ENCODE peak calls at places on chromosome 15, in seven cellular contexts. D is naive thymus-derived CD4-positive, alpha-beta T cell; S is lower lobe of right lung; B is GM12878; M is mesendoderm; X is spleen; K is fibroblast of lung. O is an unnamed sample. For H3K27me3, the result is how much of the 10 kb centered on the place peaks cover.

GRCh38 chr15:68982002-68982401 is 32.5 kb upstream of the NOX5 start:
- DNase-seq in S (no peak), M (no peak), D (no peak), B (no peak), X (no peak), K (no peak), O (no peak)

GRCh38 chr15:67185621-67186225 is 68.7 kb downstream of the AAGAB start:
- DNase-seq in K (no peak), D (no peak), M (no peak), B (peak), X (no peak), S (no peak), O (no peak)

GRCh38 chr15:45921978-45922377 is 287.1 kb downstream of the SQOR start:
- DNase-seq in B (no peak), M (no peak), K (no peak), X (no peak), D (no peak), S (no peak), O (no peak)

GRCh38 chr15:47673343-47673761 is 44.0 kb upstream of the SEMA6D start:
- DNase-seq in B (no peak), K (peak), D (no peak), S (no peak), M (peak), X (no peak), O (no peak)

GRCh38 chr15:70866982-70867644 is 13.2 kb upstream of the LARP6 start:
- DNase-seq in M (no peak), K (no peak), D (no peak), X (no peak), B (no peak), S (no peak), O (no peak)

GRCh38 chr15:75452364-75452967 is 976 bp upstream of the SIN3A start:
- DNase-seq in K (peak), M (peak), B (peak), X (peak), S (peak), D (peak), O (peak)

GRCh38 chr15:46894644-46895043 is 822.7 kb upstream of the SEMA6D start:
- DNase-seq in D (no peak), S (no peak), M (no peak), X (no peak), K (no peak), B (no peak), O (no peak)

GRCh38 chr15:52143862-52144261 is 31.3 kb upstream of the BCL2L10 start:
- DNase-seq in S (no peak), K (peak), D (no peak), X (no peak), M (peak), B (no peak), O (no peak)

GRCh38 chr15:42494998-42495360 is 455 bp upstream of the SNAP23 start:
- DNase-seq in B (no peak), M (peak), D (no peak), X (no peak), K (peak), S (no peak), O (no peak)

GRCh38 chr15:100005013-100005412 is 271.8 kb upstream of the LYSMD4 start:
- DNase-seq in K (no peak), B (no peak), X (no peak), S (no peak), D (no peak), M (no peak), O (no peak)

GRCh38 chr15:79315623-79316328 is 4.9 kb downstream of the TMED3 start:
- DNase-seq in D (no peak), M (no peak), K (no peak), S (no peak), X (no peak), B (no peak), O (no peak)

GRCh38 chr15:100124936-100125626 is 216.7 kb downstream of the ADAMTS17 start:
- DNase-seq in M (no peak), B (no peak), K (no peak), D (no peak), X (no peak), S (no peak), O (no peak)

GRCh38 chr15:77122576-77122975 is 51.7 kb upstream of the TSPAN3 start:
- DNase-seq in X (no peak), B (peak), D (no peak), S (no peak), K (no peak), M (no peak), O (peak)

GRCh38 chr15:101528108-101528916 is 38.8 kb upstream of the PCSK6 start:
- DNase-seq in B (no peak), X (peak), S (no peak), K (no peak), M (no peak), D (no peak), O (no peak)

DNA sequence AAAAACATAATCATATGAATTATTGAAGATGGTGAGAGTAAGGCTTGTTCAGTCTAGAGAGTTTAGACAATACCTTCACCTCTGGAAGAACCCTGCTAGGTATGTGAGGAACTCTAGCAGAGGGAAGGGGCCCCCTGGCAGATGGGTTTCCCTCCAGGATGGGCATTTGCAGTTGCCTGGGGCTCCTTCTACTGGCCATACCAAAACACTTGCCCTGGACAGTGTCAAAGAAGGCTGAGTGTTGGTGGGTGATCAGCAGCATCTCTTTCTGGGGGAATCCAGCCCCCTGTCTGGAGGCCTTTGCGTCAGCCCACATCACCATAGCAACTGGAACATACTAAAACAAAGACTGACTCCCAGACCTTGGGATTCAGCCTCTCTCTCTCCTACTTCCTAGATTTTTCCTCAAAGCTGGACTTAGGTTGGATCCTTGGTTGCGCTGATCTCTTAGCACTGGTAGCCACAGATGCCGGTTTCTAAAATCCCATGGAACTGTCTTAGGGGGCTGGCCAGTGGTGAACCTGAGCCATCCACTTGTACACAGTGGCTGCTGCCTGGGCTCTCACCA is 8.2 kb downstream of the CEMIP start:
- DNase-seq in X (no peak), D (no peak), S (no peak), M (peak), K (no peak), B (no peak), O (no peak)
- H3K27me3 ChIP-seq in X (under half), D (under half), S (under half), M (under half), K (under half), B (under half), O (under half)

GRCh38 chr15:29571728-29572454 is 250.4 kb downstream of the TJP1 start:
- DNase-seq in K (peak), X (no peak), M (peak), D (no peak), S (no peak), B (no peak), O (no peak)
- H3K4me3 ChIP-seq in K (no peak), X (peak), M (no peak), D (no peak), S (no peak), B (no peak), O (no peak)

GRCh38 chr15:63815796-63816533 is 17.8 kb downstream of the HERC1 start:
- DNase-seq in X (no peak), S (no peak), K (peak), B (no peak), D (no peak), M (peak), O (no peak)

GRCh38 chr15:63805993-63806980 is 27.5 kb downstream of the HERC1 start:
- DNase-seq in D (peak), X (no peak), K (no peak), M (no peak), S (no peak), B (no peak), O (peak)

GRCh38 chr15:63815211-63815610 is 18.5 kb downstream of the HERC1 start:
- DNase-seq in D (no peak), M (no peak), K (no peak), S (no peak), X (no peak), B (no peak), O (no peak)

GRCh38 chr15:63811942-63812341 is 21.8 kb downstream of the HERC1 start:
- DNase-seq in M (no peak), K (no peak), D (no peak), X (no peak), B (no peak), S (no peak), O (no peak)
- H3K27me3 ChIP-seq in M (under half), K (under half), D (under half), X (under half), B (under half), S (under half), O (under half)

GRCh38 chr15:96324192-96324895 is 6.2 kb upstream of the NR2F2 start:
- DNase-seq in X (no peak), B (no peak), M (no peak), S (no peak), D (no peak), K (peak), O (no peak)
- H3K4me3 ChIP-seq in X (peak), B (no peak), M (no peak), S (peak), D (no peak), K (peak), O (no peak)

GRCh38 chr15:40357246-40357645 is 773 bp upstream of the DISP2 start:
- DNase-seq in X (peak), D (no peak), B (no peak), S (no peak), M (no peak), K (no peak), O (no peak)

GRCh38 chr15:40354408-40355171 is 3.4 kb upstream of the DISP2 start:
- DNase-seq in S (no peak), D (no peak), B (no peak), M (peak), X (peak), K (peak), O (no peak)

GRCh38 chr15:40353697-40354096 is 2.9 kb downstream of the PHGR1 start:
- DNase-seq in D (no peak), X (peak), K (no peak), S (no peak), B (no peak), M (no peak), O (no peak)

GRCh38 chr15:40357723-40358491 is at the start of gene DISP2:
- DNase-seq in D (peak), B (no peak), S (peak), K (peak), X (peak), M (peak), O (peak)

DNA sequence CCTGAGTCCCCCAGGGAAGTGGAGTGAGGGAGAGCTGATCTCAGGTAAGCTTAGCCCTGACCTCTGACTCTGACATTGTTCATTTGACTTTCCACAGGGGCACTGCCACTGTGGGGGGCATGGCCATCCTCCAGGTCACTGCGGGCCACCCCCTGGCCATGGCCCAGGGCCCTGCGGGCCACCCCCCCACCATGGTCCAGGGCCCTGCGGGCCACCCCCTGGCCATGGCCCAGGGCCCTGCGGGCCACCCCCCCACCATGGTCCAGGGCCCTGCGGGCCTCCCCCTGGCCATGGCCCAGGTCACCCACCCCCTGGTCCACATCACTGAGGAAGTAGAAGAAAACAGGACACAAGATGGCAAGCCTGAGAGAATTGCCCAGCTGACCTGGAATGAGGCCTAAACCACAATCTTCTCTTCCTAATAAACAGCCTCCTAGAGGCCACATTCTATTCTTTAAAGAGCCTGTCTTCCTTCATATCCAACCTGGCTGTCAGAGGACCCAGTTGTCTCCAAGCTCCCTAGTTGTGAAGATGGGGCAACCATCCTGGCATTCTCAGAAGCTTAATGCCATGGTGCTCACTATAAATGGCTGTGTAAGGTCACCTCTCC is 1.9 kb upstream of the DISP2 start:
- DNase-seq in D (no peak), X (peak), M (no peak), K (no peak), S (no peak), B (no peak), O (no peak)
- H3K27me3 ChIP-seq in D (under half), X (under half), M (under half), K (under half), S (under half), B (under half), O (under half)

DNA sequence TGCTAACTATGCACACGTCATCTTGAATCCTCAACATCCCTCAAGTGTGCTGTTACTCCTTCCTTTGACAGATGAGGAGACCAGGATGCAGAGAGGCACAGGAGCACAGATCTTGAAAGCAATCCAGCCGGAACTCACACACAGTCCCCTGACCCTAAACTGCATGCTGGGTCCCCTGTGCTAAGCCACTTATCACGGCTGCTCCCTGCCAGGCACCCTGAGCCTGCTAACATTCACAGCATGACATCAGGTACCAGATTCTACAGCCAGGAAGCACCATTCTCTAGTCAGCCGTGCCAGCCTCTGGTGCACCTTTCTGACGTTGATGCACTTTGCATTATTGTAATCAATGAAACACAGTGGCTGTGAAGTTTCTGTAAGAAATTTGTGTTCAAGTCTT is 247.3 kb downstream of the OCA2 start:
- DNase-seq in B (no peak), K (no peak), D (no peak), S (no peak), M (no peak), X (no peak), O (no peak)
- H3K4me3 ChIP-seq in B (no peak), K (no peak), D (no peak), S (no peak), M (no peak), X (no peak), O (no peak)

DNA sequence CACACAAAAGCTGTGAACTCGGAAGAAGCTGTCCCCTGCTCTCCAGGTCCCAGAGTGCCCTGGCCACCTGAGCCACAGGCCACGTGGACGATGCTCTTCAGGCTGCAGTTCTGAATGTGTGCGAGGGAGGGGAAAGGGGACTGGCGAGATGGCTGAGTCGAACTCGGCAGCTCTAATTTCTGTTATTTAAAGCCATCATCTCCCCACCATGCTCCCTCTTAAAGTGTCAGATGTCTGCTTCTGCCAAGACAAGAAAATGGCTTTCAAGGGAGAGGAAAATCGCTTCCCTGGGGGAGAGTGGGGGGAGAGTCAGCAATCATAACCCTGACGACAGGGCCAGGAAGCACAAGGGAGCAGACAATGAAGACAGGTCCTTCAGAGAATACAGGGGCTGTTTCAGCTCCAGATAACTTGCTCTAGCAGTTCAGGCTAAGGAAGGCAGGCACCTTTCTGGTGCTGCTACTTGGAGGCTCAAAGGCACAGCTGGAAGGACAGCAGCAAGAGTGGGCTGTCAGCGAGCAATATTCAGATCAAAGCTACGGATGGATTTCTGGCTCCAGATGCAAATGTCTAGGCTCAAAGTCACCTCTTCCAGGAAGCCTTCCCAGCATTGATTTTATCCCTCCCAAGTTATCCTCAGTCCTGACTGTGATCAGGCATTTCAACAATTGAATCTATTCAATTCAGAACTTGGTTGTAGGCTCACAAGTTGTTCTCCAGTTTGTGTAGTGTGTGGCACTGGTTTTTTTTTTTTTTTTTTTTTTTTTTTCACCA is 15.5 kb upstream of the CCDC33 start:
- DNase-seq in D (no peak), M (no peak), X (no peak), S (no peak), K (no peak), B (no peak), O (no peak)
- H3K27me3 ChIP-seq in D (under half), M (under half), X (under half), S (under half), K (under half), B (under half), O (under half)